ENCODE peak calls at places on chromosomes 11 and 22, in ten cellular contexts. K is suprapubic skin, J is uterus, M is right lobe of liver, Q is H1, F is esophagus squamous epithelium, Y is spleen, H is stomach, Z is breast epithelium, X is IMR-90. T is an unnamed sample.

GRCh38 chr22:45627489-45628233 is 44.0 kb upstream of the ATXN10 start:
- DNase-seq in Y (peak; percentile 24), J (no peak), M (no peak), F (no peak), H (no peak), X (no peak), Z (no peak), K (no peak), Q (no peak), T (no peak)

GRCh38 chr22:38127869-38128268 is 17.4 kb upstream of the BAIAP2L2 start:
- DNase-seq in F (no peak), Q (no peak), J (no peak), H (no peak), K (no peak), M (peak; percentile 48), X (no peak), Z (no peak), Y (no peak), T (no peak)

GRCh38 chr11:11382858-11383532 is 29.9 kb upstream of the CSNK2A3 start:
- DNase-seq in J (no peak), Z (no peak), H (no peak), F (no peak), Q (no peak), X (no peak), K (no peak), Y (no peak), M (no peak), T (no peak)

GRCh38 chr11:78698612-78699011 is 123.9 kb upstream of the NARS2 start:
- DNase-seq in X (peak; percentile 80), Q (no peak), Z (no peak), M (no peak), J (no peak), K (no peak), F (no peak), Y (no peak), H (no peak), T (no peak)

GRCh38 chr11:111770581-111771134 is 4.5 kb upstream of the PPP2R1B start:
- DNase-seq in Q (no peak), F (no peak), H (no peak), Z (no peak), J (no peak), X (no peak), M (no peak), K (no peak), Y (no peak), T (no peak)

GRCh38 chr11:102155676-102156075 is 45.4 kb downstream of the YAP1 start:
- DNase-seq in X (peak; percentile 51), F (no peak), Y (no peak), M (no peak), J (no peak), Q (no peak), H (no peak), K (no peak), Z (no peak), T (no peak)

GRCh38 chr11:26144309-26144690 is 187.6 kb upstream of the ANO3 start:
- DNase-seq in M (no peak), K (no peak), Z (no peak), X (no peak), J (no peak), H (no peak), F (no peak), Q (no peak), Y (no peak), T (no peak)

GRCh38 chr11:118209037-118209436 is 15.8 kb downstream of the JAML start:
- DNase-seq in M (no peak), Y (no peak), J (no peak), H (no peak), F (no peak), Q (no peak), Z (no peak), X (no peak), K (no peak), T (no peak)

GRCh38 chr11:36431429-36432092 is 78.5 kb downstream of the TRAF6 start:
- DNase-seq in M (no peak), K (no peak), Q (no peak), Y (no peak), Z (no peak), H (peak; percentile 27), J (peak; percentile 83), F (no peak), X (peak; percentile 98), T (no peak)

GRCh38 chr11:119791701-119792151 is 62.7 kb upstream of the NECTIN1 start:
- DNase-seq in M (peak; percentile 32), F (no peak), X (peak; percentile 37), Q (no peak), K (peak; percentile 38), Z (no peak), J (no peak), Y (peak; percentile 27), H (no peak), T (no peak)

GRCh38 chr11:133311230-133311629 is 221.1 kb downstream of the OPCML start:
- DNase-seq in H (no peak), M (no peak), F (no peak), Q (no peak), Y (no peak), X (no peak), K (no peak), J (no peak), Z (no peak), T (no peak)

DNA sequence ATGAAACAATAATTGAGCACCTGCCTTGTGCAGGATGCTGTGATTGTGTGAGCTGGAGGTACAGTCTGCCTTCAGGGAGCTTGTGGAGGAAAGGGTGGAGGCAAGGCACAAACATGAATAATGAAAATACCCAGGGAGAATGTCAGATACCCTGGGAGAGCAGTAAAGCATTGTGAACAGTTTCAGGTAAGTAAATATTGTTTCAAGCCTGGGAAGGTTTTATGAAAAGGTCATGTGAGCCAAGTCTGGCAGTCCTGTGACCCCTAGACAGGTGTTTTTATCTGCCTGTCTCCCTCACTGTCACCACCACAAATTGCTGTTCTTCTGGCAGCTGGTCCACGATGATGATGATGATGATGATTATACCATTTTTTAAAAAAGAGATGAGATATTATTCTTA is 32.0 kb downstream of the SPECC1L start:
- DNase-seq in F (no peak), J (no peak), Y (no peak), X (no peak), Q (no peak), Z (no peak), H (no peak), M (no peak), K (no peak), T (no peak)
- H3K27ac ChIP-seq in F (peak overlapping the region; percentile 73), J (peak overlapping the region; percentile 69), Y (no peak overlapping the region), X (no peak overlapping the region), Q (no peak overlapping the region), Z (peak overlapping the region; percentile 87), H (peak overlapping the region; percentile 78), M (peak overlapping the region; percentile 73), K (peak overlapping the region; percentile 79), T (peak overlapping the region; percentile 2)

GRCh38 chr11:64923944-64924909 is at the start of gene PPP2R5B:
- DNase-seq in Z (peak; percentile 87), Q (peak; percentile 87), J (peak; percentile 92), Y (peak; percentile 98), X (peak; percentile 94), F (peak; percentile 62), K (peak; percentile 95), M (peak; percentile 97), H (peak; percentile 95), T (no peak)
- TF ChIP-seq POLR2A in Z (peak; percentile 40), Q (no peak), J (peak; percentile 88), Y (no peak), X (peak; percentile 70), F (peak; percentile 88), K (peak; percentile 46), M (peak; percentile 86), H (no peak), T (peak; percentile 75)

GRCh38 chr22:33038836-33039235 is 19.3 kb downstream of the SYN3 start:
- DNase-seq in H (no peak), X (no peak), M (no peak), Y (no peak), Z (no peak), J (no peak), Q (no peak), K (no peak), F (no peak), T (no peak)

GRCh38 chr22:33038131-33038772 is 19.9 kb downstream of the SYN3 start:
- DNase-seq in Y (no peak), Z (no peak), X (no peak), K (no peak), F (no peak), H (no peak), M (no peak), Q (no peak), J (no peak), T (no peak)

GRCh38 chr22:33034753-33035152 is 23.4 kb downstream of the SYN3 start:
- DNase-seq in H (peak; percentile 65), M (no peak), Y (no peak), Q (no peak), J (no peak), X (no peak), F (no peak), Z (no peak), K (no peak), T (no peak)

GRCh38 chr22:33035276-33035863 is 22.8 kb downstream of the SYN3 start:
- DNase-seq in Z (no peak), M (no peak), Q (no peak), H (no peak), J (no peak), X (no peak), K (no peak), Y (no peak), F (no peak), T (no peak)

GRCh38 chr22:33036881-33037280 is 21.3 kb downstream of the SYN3 start:
- DNase-seq in F (no peak), M (no peak), X (no peak), Z (no peak), H (no peak), K (no peak), J (no peak), Q (no peak), Y (no peak), T (no peak)
- H3K27ac ChIP-seq in F (no peak overlapping the region), M (no peak overlapping the region), X (no peak overlapping the region), Z (no peak overlapping the region), H (no peak overlapping the region), K (no peak overlapping the region), J (no peak overlapping the region), Q (no peak overlapping the region), Y (no peak overlapping the region), T (no peak overlapping the region)

GRCh38 chr11:65214212-65214845 is 32.6 kb downstream of the CAPN1 start:
- DNase-seq in Y (peak; percentile 1), Z (no peak), K (no peak), M (no peak), J (no peak), F (no peak), X (no peak), Q (no peak), H (peak; percentile 21), T (no peak)

GRCh38 chr11:65215441-65216076 is 33.8 kb downstream of the CAPN1 start:
- DNase-seq in Q (no peak), M (no peak), Y (no peak), K (no peak), H (peak; percentile 16), Z (no peak), J (no peak), F (no peak), X (no peak), T (no peak)

GRCh38 chr11:65211293-65212105 is 29.8 kb downstream of the CAPN1 start:
- DNase-seq in K (no peak), M (no peak), Y (peak; percentile 77), H (no peak), X (no peak), Z (no peak), Q (no peak), J (no peak), F (no peak), T (no peak)

GRCh38 chr11:65212226-65212801 is 30.6 kb downstream of the CAPN1 start:
- DNase-seq in X (no peak), J (no peak), Z (no peak), Y (peak; percentile 67), Q (no peak), F (no peak), H (no peak), M (no peak), K (no peak), T (no peak)

GRCh38 chr11:65213322-65214211 is 31.8 kb downstream of the CAPN1 start:
- DNase-seq in K (no peak), J (no peak), H (peak; percentile 24), Y (peak; percentile 87), Z (peak; percentile 37), F (no peak), Q (peak; percentile 88), X (peak; percentile 6), M (no peak), T (no peak)
- TF ChIP-seq POLR2A in K (no peak), J (no peak), H (no peak), Y (no peak), Z (no peak), F (no peak), Q (no peak), X (no peak), M (no peak), T (no peak)